ENCODE peak calls at places on chromosomes 6 and 20, in eight cellular contexts. N is neuronal stem cell; T is esophagus squamous epithelium; Q is colonic mucosa; L is IMR-90; P is naive thymus-derived CD4-positive, alpha-beta T cell; D is left ventricle myocardium inferior; B is A549. O is an unnamed sample.

GRCh38 chr6:68776382-68776781 is 141.3 kb downstream of the ADGRB3 start:
- DNase-seq in N (no peak), T (no peak), Q (no peak), L (no peak), P (no peak), D (no peak), B (no peak), O (no peak)

GRCh38 chr6:138815797-138816528 is 20.1 kb downstream of the ECT2L start:
- DNase-seq in N (peak), T (no peak), Q (peak), L (peak), P (peak), D (no peak), B (peak), O (peak)

GRCh38 chr6:163083141-163083540 is 331.4 kb upstream of the QKI start:
- DNase-seq in N (no peak), T (no peak), Q (no peak), L (no peak), P (no peak), D (no peak), B (no peak), O (no peak)

GRCh38 chr6:52574709-52575489 is 2.0 kb downstream of the TRAM2 start:
- DNase-seq in N (no peak), T (no peak), Q (peak), L (no peak), P (peak), D (no peak), B (no peak), O (no peak)

GRCh38 chr20:11267131-11267761 is 593.4 kb upstream of the JAG1 start:
- DNase-seq in N (peak), T (no peak), Q (peak), L (peak), P (no peak), D (peak), B (peak), O (peak)

GRCh38 chr20:24102290-24102689 is 113.7 kb upstream of the GGTLC1 start:
- DNase-seq in N (no peak), T (no peak), Q (no peak), L (no peak), P (no peak), D (no peak), B (peak), O (no peak)

GRCh38 chr6:117613920-117614535 is 11.7 kb upstream of the GOPC start:
- DNase-seq in N (no peak), T (no peak), Q (no peak), L (no peak), P (no peak), D (no peak), B (no peak), O (no peak)

GRCh38 chr6:2529217-2529719 is 221.5 kb downstream of the MYLK4 start:
- DNase-seq in N (no peak), T (no peak), Q (no peak), L (no peak), P (no peak), D (no peak), B (no peak), O (no peak)

GRCh38 chr20:54208492-54209044 is 681 bp downstream of the PFDN4 start:
- DNase-seq in N (no peak), T (no peak), Q (no peak), L (peak), P (no peak), D (no peak), B (peak), O (no peak)

GRCh38 chr6:148658701-148659100 is 88.1 kb upstream of the UST start:
- DNase-seq in N (no peak), T (no peak), Q (no peak), L (no peak), P (no peak), D (no peak), B (no peak), O (no peak)

GRCh38 chr20:51542033-51542893 is at the start of gene NFATC2:
- DNase-seq in N (no peak), T (no peak), Q (peak), L (no peak), P (peak), D (peak), B (no peak), O (peak)

GRCh38 chr20:61861858-61862257 is 203.8 kb downstream of the TAF4 start:
- DNase-seq in N (no peak), T (no peak), Q (no peak), L (no peak), P (no peak), D (no peak), B (no peak), O (no peak)

GRCh38 chr20:25020901-25021301 is 28.4 kb upstream of the APMAP start:
- DNase-seq in N (no peak), T (no peak), Q (no peak), L (no peak), P (no peak), D (peak), B (no peak), O (no peak)

GRCh38 chr20:23065438-23066201 is 16.1 kb upstream of the THBD start:
- DNase-seq in N (no peak), T (no peak), Q (no peak), L (no peak), P (no peak), D (no peak), B (no peak), O (no peak)

GRCh38 chr6:33589723-33590530 is 9.9 kb upstream of the BAK1 start:
- DNase-seq in N (no peak), T (no peak), Q (peak), L (peak), P (no peak), D (no peak), B (peak), O (peak)

GRCh38 chr6:7697820-7698623 is 27.9 kb upstream of the BMP6 start:
- DNase-seq in N (no peak), T (no peak), Q (no peak), L (peak), P (no peak), D (no peak), B (peak), O (peak)

GRCh38 chr6:71252407-71252806 is 36.2 kb upstream of the OGFRL1 start:
- DNase-seq in N (no peak), T (no peak), Q (no peak), L (no peak), P (no peak), D (no peak), B (no peak), O (no peak)

GRCh38 chr20:46709459-46710148 is at the start of gene SLC2A10:
- DNase-seq in N (peak), T (no peak), Q (peak), L (peak), P (no peak), D (peak), B (no peak), O (no peak)

GRCh38 chr6:37052027-37052628 is 46.7 kb downstream of the FGD2 start:
- DNase-seq in N (no peak), T (no peak), Q (no peak), L (no peak), P (no peak), D (no peak), B (no peak), O (no peak)

GRCh38 chr6:127891731-127892326 is 9.0 kb downstream of the THEMIS start:
- DNase-seq in N (no peak), T (no peak), Q (no peak), L (no peak), P (no peak), D (no peak), B (no peak), O (no peak)

GRCh38 chr6:54206510-54206909 is 95.3 kb downstream of the MLIP start:
- DNase-seq in N (no peak), T (no peak), Q (no peak), L (no peak), P (no peak), D (no peak), B (no peak), O (peak)

GRCh38 chr6:161748535-161749386 is 474.9 kb upstream of the AGPAT4 start:
- DNase-seq in N (peak), T (no peak), Q (peak), L (no peak), P (no peak), D (peak), B (peak), O (no peak)

GRCh38 chr6:2951723-2952122 is 19.6 kb downstream of the SERPINB6 start:
- DNase-seq in N (no peak), T (no peak), Q (peak), L (no peak), P (no peak), D (no peak), B (no peak), O (no peak)

GRCh38 chr20:41098703-41099250 is 38.6 kb upstream of the PLCG1 start:
- DNase-seq in N (no peak), T (no peak), Q (no peak), L (peak), P (no peak), D (no peak), B (no peak), O (no peak)

GRCh38 chr6:137729866-137730629 is 137.0 kb upstream of the TNFAIP3 start:
- DNase-seq in N (no peak), T (no peak), Q (no peak), L (peak), P (no peak), D (no peak), B (no peak), O (no peak)
- H3K4me3 ChIP-seq in N (no peak), T (no peak), Q (no peak), L (no peak), P (no peak), D (no peak), B (no peak), O (no peak)

GRCh38 chr20:35276408-35276807 is 1.5 kb downstream of the MMP24OS start:
- DNase-seq in N (no peak), T (no peak), Q (no peak), L (no peak), P (no peak), D (no peak), B (no peak), O (no peak)
- H3K4me3 ChIP-seq in N (no peak), T (peak), Q (no peak), L (peak), P (no peak), D (peak), B (peak), O (peak)

GRCh38 chr6:141359953-141360352 is 772.8 kb upstream of the GJE1 start:
- DNase-seq in N (no peak), T (no peak), Q (no peak), L (no peak), P (no peak), D (no peak), B (no peak), O (no peak)
- H3K4me3 ChIP-seq in N (peak), T (no peak), Q (no peak), L (no peak), P (no peak), D (peak), B (no peak), O (no peak)

GRCh38 chr6:35935469-35935868 is 14.6 kb upstream of the SRPK1 start:
- DNase-seq in N (no peak), T (no peak), Q (no peak), L (no peak), P (no peak), D (no peak), B (no peak), O (no peak)

GRCh38 chr6:35933844-35934243 is 12.9 kb upstream of the SRPK1 start:
- DNase-seq in N (no peak), T (no peak), Q (no peak), L (no peak), P (no peak), D (no peak), B (no peak), O (no peak)

GRCh38 chr6:35929601-35930000 is 8.7 kb upstream of the SRPK1 start:
- DNase-seq in N (no peak), T (no peak), Q (no peak), L (no peak), P (no peak), D (no peak), B (no peak), O (no peak)

GRCh38 chr6:35926509-35927215 is 5.8 kb upstream of the SRPK1 start:
- DNase-seq in N (no peak), T (no peak), Q (no peak), L (no peak), P (no peak), D (no peak), B (no peak), O (no peak)

GRCh38 chr6:35931120-35931561 is 10.2 kb upstream of the SRPK1 start:
- DNase-seq in N (peak), T (no peak), Q (no peak), L (no peak), P (no peak), D (no peak), B (no peak), O (no peak)
- H3K4me3 ChIP-seq in N (no peak), T (no peak), Q (no peak), L (no peak), P (no peak), D (no peak), B (no peak), O (no peak)

DNA sequence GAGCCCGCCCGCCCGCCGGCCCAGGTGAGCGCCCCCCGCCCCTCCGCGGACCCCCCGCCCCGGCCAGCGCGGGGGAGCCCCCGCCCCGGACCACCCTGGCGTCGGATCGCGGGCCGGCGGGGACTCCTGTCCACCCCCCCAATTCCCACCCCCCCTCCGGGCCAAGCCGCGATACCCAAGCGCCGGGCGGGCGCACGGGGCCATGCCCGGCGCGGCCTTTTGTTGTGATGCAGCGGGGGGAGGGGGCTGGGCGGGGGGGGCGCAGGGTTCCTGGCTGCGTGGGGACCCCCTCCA is 239 bp downstream of the SRC start:
- DNase-seq in N (no peak), T (no peak), Q (no peak), L (no peak), P (no peak), D (no peak), B (no peak), O (no peak)
- H3K4me3 ChIP-seq in N (peak), T (peak), Q (peak), L (peak), P (no peak), D (peak), B (peak), O (peak)

GRCh38 chr6:150425508-150425907 is 56.7 kb downstream of the IYD start:
- DNase-seq in N (no peak), T (no peak), Q (no peak), L (no peak), P (no peak), D (no peak), B (no peak), O (no peak)
- H3K4me3 ChIP-seq in N (no peak), T (no peak), Q (no peak), L (no peak), P (no peak), D (no peak), B (no peak), O (no peak)

DNA sequence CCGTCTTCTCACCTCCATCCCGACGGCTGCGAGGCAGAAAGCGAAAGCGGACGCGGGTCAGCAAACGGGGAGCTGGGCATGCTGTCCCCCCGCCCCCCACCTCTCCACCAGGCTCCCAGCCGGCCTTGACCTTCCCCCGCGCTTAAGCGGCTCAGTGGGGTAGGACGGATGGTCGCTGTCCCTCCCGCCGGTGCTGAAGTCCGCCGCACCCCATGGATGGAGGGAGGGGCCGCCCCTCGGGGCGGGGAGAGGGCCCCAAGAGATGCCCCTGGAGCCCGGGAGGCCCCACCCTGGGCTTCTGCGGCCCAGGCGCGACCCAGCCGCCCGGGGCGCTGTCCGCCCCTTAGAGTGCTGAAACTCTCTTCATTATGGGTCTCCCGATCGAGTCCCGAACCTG is at the start of gene KCNB1:
- DNase-seq in N (peak), T (no peak), Q (peak), L (peak), P (peak), D (peak), B (peak), O (peak)
- H3K4me3 ChIP-seq in N (peak), T (peak), Q (no peak), L (no peak), P (no peak), D (peak), B (peak), O (no peak)

DNA sequence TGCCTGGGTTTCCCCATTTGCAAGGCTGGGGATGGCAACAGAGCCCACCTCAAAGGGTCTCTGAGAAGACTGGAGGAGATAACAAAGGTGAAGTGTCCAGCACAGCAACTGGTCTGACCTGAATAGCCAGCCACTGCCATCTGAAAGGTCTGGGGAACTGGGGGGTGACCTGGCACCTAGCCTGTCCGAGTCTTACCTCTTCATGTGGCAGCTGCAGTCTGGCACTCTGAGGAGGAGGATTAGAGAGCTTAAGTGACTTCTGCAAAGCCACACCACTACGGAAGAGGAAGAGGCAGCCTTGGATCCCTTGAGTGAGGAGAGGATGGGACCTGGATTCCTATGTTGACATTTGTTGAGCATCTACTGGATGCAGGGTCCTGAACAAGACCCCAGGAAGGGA is 22.2 kb downstream of the C20orf203 start:
- DNase-seq in N (no peak), T (no peak), Q (no peak), L (no peak), P (no peak), D (no peak), B (no peak), O (no peak)
- H3K4me3 ChIP-seq in N (no peak), T (no peak), Q (no peak), L (no peak), P (no peak), D (no peak), B (no peak), O (no peak)

GRCh38 chr6:26576407-26576843 is 20.3 kb upstream of the ABT1 start:
- DNase-seq in N (no peak), T (no peak), Q (no peak), L (no peak), P (no peak), D (no peak), B (no peak), O (no peak)
- H3K4me3 ChIP-seq in N (no peak), T (no peak), Q (no peak), L (peak), P (peak), D (peak), B (peak), O (no peak)

GRCh38 chr20:64254571-64255360 is 782 bp upstream of the PCMTD2 start:
- DNase-seq in N (no peak), T (no peak), Q (no peak), L (no peak), P (no peak), D (no peak), B (no peak), O (no peak)

GRCh38 chr20:64255361-64256281 is at the start of gene PCMTD2:
- DNase-seq in N (peak), T (peak), Q (peak), L (peak), P (peak), D (peak), B (peak), O (peak)

GRCh38 chr20:64256282-64256947 is 867 bp downstream of the PCMTD2 start:
- DNase-seq in N (no peak), T (no peak), Q (no peak), L (peak), P (no peak), D (no peak), B (no peak), O (no peak)

GRCh38 chr20:64258071-64258823 is 2.7 kb downstream of the PCMTD2 start:
- DNase-seq in N (no peak), T (no peak), Q (no peak), L (no peak), P (no peak), D (no peak), B (no peak), O (no peak)

GRCh38 chr20:64257107-64257757 is 1.7 kb downstream of the PCMTD2 start:
- DNase-seq in N (no peak), T (no peak), Q (no peak), L (no peak), P (no peak), D (no peak), B (no peak), O (no peak)
- H3K4me3 ChIP-seq in N (peak), T (peak), Q (no peak), L (no peak), P (peak), D (peak), B (no peak), O (no peak)

O was measured in GM06990.